ENCODE peak calls at places on chromosomes 4 and X, in five cellular contexts. M is stomach, R is sigmoid colon, X is endothelial cell of umbilical vein, T is breast epithelium. N is an unnamed sample.
A peak's percentile ranks its signal among the peaks of the same experiment; 100 is the strongest.

GRCh38 chrX:66049056-66049455 is 9.2 kb upstream of the VSIG4 start:
- DNase-seq in M (no peak), R (no peak), X (no peak), T (no peak), N (no peak)

GRCh38 chrX:39409246-39409917 is 608.1 kb downstream of the MID1IP1 start:
- DNase-seq in M (no peak), R (no peak), X (no peak), T (no peak), N (no peak)

GRCh38 chrX:31832263-31832662 is 760.4 kb upstream of the FTHL17 start:
- DNase-seq in M (no peak), R (no peak), X (peak; percentile 43), T (no peak), N (no peak)

GRCh38 chr4:40840985-40841571 is 91.3 kb downstream of the NSUN7 start:
- DNase-seq in M (peak; percentile 74), R (peak; percentile 66), X (peak; percentile 83), T (peak; percentile 71), N (peak; percentile 71)

GRCh38 chr4:10926025-10926424 is 241.5 kb upstream of the CLNK start:
- DNase-seq in M (no peak), R (no peak), X (no peak), T (no peak), N (no peak)

GRCh38 chrX:135484636-135485289 is 35.7 kb upstream of the INTS6L start:
- DNase-seq in M (no peak), R (no peak), X (peak; percentile 46), T (no peak), N (no peak)

GRCh38 chr4:77950204-77950603 is 87.6 kb downstream of the MRPL1 start:
- DNase-seq in M (no peak), R (no peak), X (no peak), T (no peak), N (no peak)

GRCh38 chr4:41982716-41983115 is 1.2 kb downstream of the DCAF4L1 start:
- DNase-seq in M (no peak), R (no peak), X (no peak), T (no peak), N (no peak)

GRCh38 chr4:143406523-143406922 is 69.8 kb downstream of the GAB1 start:
- DNase-seq in M (peak; percentile 67), R (peak; percentile 89), X (peak; percentile 94), T (no peak), N (peak; percentile 88)

GRCh38 chr4:11805837-11806236 is 377.1 kb upstream of the HS3ST1 start:
- DNase-seq in M (no peak), R (no peak), X (peak; percentile 81), T (no peak), N (no peak)

GRCh38 chr4:71449040-71449439 is 110.2 kb downstream of the SLC4A4 start:
- DNase-seq in M (no peak), R (no peak), X (no peak), T (no peak), N (no peak)

GRCh38 chr4:158824425-158825274 is 55.8 kb downstream of the FNIP2 start:
- DNase-seq in M (peak; percentile 61), R (no peak), X (peak; percentile 87), T (no peak), N (no peak)

GRCh38 chrX:357693-358471 is 28.8 kb downstream of the PPP2R3B start:
- DNase-seq in M (no peak), R (no peak), X (peak; percentile 79), T (no peak), N (no peak)

GRCh38 chr4:8478801-8479744 is 38.5 kb downstream of the TRMT44 start:
- DNase-seq in M (no peak), R (no peak), X (no peak), T (no peak), N (no peak)

GRCh38 chr4:152640058-152640921 is 39.5 kb downstream of the TMEM154 start:
- DNase-seq in M (no peak), R (no peak), X (peak; percentile 30), T (no peak), N (no peak)

GRCh38 chr4:63620271-63620670 is 789.0 kb downstream of the TECRL start:
- DNase-seq in M (no peak), R (no peak), X (no peak), T (no peak), N (no peak)

GRCh38 chr4:103359900-103360299 is 161.8 kb upstream of the CENPE start:
- DNase-seq in M (no peak), R (no peak), X (no peak), T (no peak), N (no peak)

GRCh38 chr4:3708103-3708510 is 58.1 kb upstream of the ADRA2C start:
- DNase-seq in M (no peak), R (no peak), X (no peak), T (no peak), N (peak; percentile 56)

GRCh38 chr4:111689214-111689613 is 456.0 kb upstream of the FAM241A start:
- DNase-seq in M (no peak), R (peak; percentile 70), X (no peak), T (no peak), N (peak; percentile 57)

GRCh38 chr4:170110290-170110672 is 20.5 kb upstream of the AADAT start:
- DNase-seq in M (no peak), R (no peak), X (no peak), T (no peak), N (no peak)

GRCh38 chr4:184100297-184100885 is 117.3 kb downstream of the ENPP6 start:
- DNase-seq in M (peak; percentile 58), R (no peak), X (no peak), T (no peak), N (no peak)

GRCh38 chr4:154399259-154399974 is 92.2 kb downstream of the DCHS2 start:
- DNase-seq in M (no peak), R (no peak), X (no peak), T (no peak), N (no peak)

GRCh38 chrX:103157511-103158316 is 57.2 kb upstream of the BEX4 start:
- DNase-seq in M (no peak), R (no peak), X (peak; percentile 58), T (no peak), N (no peak)

GRCh38 chr4:186839122-186840037 is 115.7 kb upstream of the FAT1 start:
- DNase-seq in M (no peak), R (peak; percentile 69), X (peak; percentile 84), T (no peak), N (no peak)

GRCh38 chr4:106502106-106502699 is 133.6 kb upstream of the GIMD1 start:
- DNase-seq in M (peak; percentile 64), R (no peak), X (peak; percentile 66), T (peak; percentile 61), N (no peak)

GRCh38 chr4:98522603-98523395 is 135.6 kb downstream of the TSPAN5 start:
- DNase-seq in M (no peak), R (no peak), X (peak; percentile 91), T (no peak), N (no peak)

GRCh38 chr4:125975861-125976397 is 661.2 kb downstream of the FAT4 start:
- DNase-seq in M (no peak), R (no peak), X (no peak), T (no peak), N (no peak)

GRCh38 chrX:42704454-42704853 is 73.5 kb downstream of the PPP1R2C start:
- DNase-seq in M (no peak), R (no peak), X (no peak), T (no peak), N (no peak)

GRCh38 chr4:74671074-74671698 is 123.1 kb downstream of the BTC start:
- DNase-seq in M (peak; percentile 46), R (no peak), X (peak; percentile 94), T (no peak), N (no peak)

GRCh38 chrX:148500428-148501120 is at the start of gene AFF2:
- DNase-seq in M (peak; percentile 28), R (no peak), X (peak; percentile 11), T (no peak), N (no peak)

GRCh38 chrX:120365320-120365719 is 3.4 kb downstream of the ATP1B4 start:
- DNase-seq in M (peak; percentile 63), R (no peak), X (peak; percentile 13), T (no peak), N (no peak)

GRCh38 chr4:141109983-141110382 is 23.3 kb downstream of the RNF150 start:
- DNase-seq in M (no peak), R (no peak), X (no peak), T (no peak), N (no peak)

GRCh38 chr4:147511005-147511660 is 30.2 kb downstream of the EDNRA start:
- DNase-seq in M (no peak), R (no peak), X (no peak), T (no peak), N (no peak)

GRCh38 chr4:101102114-101102752 is 245.1 kb downstream of the PPP3CA start:
- DNase-seq in M (peak; percentile 42), R (peak; percentile 69), X (peak; percentile 91), T (peak; percentile 48), N (no peak)

GRCh38 chr4:124953059-124953850 is 240.7 kb upstream of the ANKRD50 start:
- DNase-seq in M (no peak), R (no peak), X (peak; percentile 49), T (no peak), N (no peak)

GRCh38 chrX:112761239-112762207 is 79.1 kb downstream of the AMOT start:
- DNase-seq in M (no peak), R (no peak), X (no peak), T (no peak), N (no peak)

DNA sequence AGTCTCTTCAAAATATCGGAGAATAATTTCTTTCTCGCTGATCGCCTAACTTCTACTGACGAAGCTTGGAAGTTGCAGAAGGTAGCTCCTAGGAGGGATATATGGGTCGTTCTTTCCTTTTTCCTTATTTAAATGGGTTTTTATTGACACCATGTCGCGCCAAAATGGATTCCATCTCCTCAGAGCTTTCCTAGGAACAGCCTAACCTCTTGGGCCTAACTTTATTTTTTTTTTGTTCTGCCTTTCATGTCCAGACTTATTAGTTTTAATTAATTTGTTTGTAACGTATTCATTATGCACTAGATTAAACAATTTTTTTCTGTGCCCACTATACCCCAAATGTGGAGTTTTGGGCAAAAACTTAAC is 359.4 kb upstream of the ZCCHC13 start:
- DNase-seq in M (no peak), R (no peak), X (peak; percentile 38), T (no peak), N (no peak)
- TF ChIP-seq POLR2AphosphoS5 in M (no peak), R (no peak), X (no peak), T (no peak), N (no peak)

GRCh38 chr4:36414248-36414647 is 132.8 kb downstream of the DTHD1 start:
- DNase-seq in M (no peak), R (no peak), X (no peak), T (no peak), N (no peak)
- TF ChIP-seq CTCF in M (no peak), R (no peak), X (no peak), T (no peak), N (no peak)

GRCh38 chr4:95877636-95878035 is 37.7 kb downstream of the PDHA2 start:
- DNase-seq in M (no peak), R (no peak), X (no peak), T (no peak), N (no peak)
- H3K9me3 ChIP-seq in M (no peaks in the 10 kb centered on the region), R (no peaks in the 10 kb centered on the region), X (no peaks in the 10 kb centered on the region), T (no peaks in the 10 kb centered on the region), N (no peaks in the 10 kb centered on the region)

DNA sequence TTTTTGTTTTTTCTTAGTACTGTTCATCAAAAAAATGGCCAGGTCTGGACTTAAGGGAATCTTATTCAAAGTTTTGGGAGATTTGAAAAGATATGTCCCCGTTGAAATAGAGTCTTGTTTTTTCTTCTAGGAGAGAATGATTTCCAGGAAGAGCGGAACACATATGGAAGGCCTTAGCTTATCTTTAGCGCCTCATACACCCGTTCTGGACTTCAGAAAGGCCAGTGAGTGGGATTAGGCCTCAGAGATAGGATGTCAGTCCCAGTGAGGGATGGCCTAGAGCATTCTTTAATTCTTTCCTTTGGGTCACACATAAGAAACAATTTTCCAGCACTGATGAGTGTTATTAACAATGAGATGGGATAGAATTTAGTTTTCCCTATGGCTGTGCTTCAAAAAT is 54.5 kb upstream of the HAND2 start:
- DNase-seq in M (no peak), R (no peak), X (no peak), T (no peak), N (no peak)
- TF ChIP-seq POLR2AphosphoS5 in M (no peak), R (no peak), X (no peak), T (no peak), N (no peak)

N was measured in suprapubic skin.